ENCODE peak calls at places on chromosomes 5 and 9, in eight cellular contexts. C is fibroblast of villous mesenchyme; D is omental fat pad; L is mesenteric fat pad; B is naive B cell; J is AG08396; H is fibroblast of mammary gland; M is CD4-positive, alpha-beta memory T cell. R is an unnamed sample.

GRCh38 chr9:14347408-14348224 is 33.7 kb upstream of the NFIB start:
- DNase-seq in C (peak), D (no peak), L (no peak), B (no peak), J (no peak), H (no peak), M (no peak), R (no peak)

GRCh38 chr5:148799737-148800527 is 26.5 kb upstream of the ADRB2 start:
- DNase-seq in C (no peak), D (no peak), L (no peak), B (no peak), J (no peak), H (no peak), M (no peak), R (no peak)

GRCh38 chr9:107243757-107244156 is 39.3 kb upstream of the RAD23B start:
- DNase-seq in C (peak), D (no peak), L (no peak), B (no peak), J (peak), H (peak), M (no peak), R (no peak)

GRCh38 chr5:5380298-5380697 is 42.2 kb upstream of the ICE1 start:
- DNase-seq in C (no peak), D (no peak), L (no peak), B (no peak), J (no peak), H (no peak), M (no peak), R (no peak)

GRCh38 chr5:173775692-173776135 is 112.4 kb upstream of the CPEB4 start:
- DNase-seq in C (no peak), D (no peak), L (no peak), B (no peak), J (no peak), H (no peak), M (no peak), R (no peak)

GRCh38 chr9:78280982-78281668 is 15.8 kb upstream of the PSAT1 start:
- DNase-seq in C (peak), D (peak), L (no peak), B (no peak), J (peak), H (peak), M (no peak), R (no peak)

GRCh38 chr9:74555015-74555414 is 57.9 kb downstream of the RORB start:
- DNase-seq in C (peak), D (no peak), L (no peak), B (no peak), J (no peak), H (no peak), M (no peak), R (no peak)

GRCh38 chr5:142981886-142982820 is 212.0 kb downstream of the ARHGAP26 start:
- DNase-seq in C (peak), D (no peak), L (no peak), B (no peak), J (peak), H (peak), M (no peak), R (no peak)

GRCh38 chr9:130842547-130842946 is 7.5 kb downstream of the ABL1 start:
- DNase-seq in C (no peak), D (no peak), L (no peak), B (no peak), J (no peak), H (no peak), M (no peak), R (no peak)

GRCh38 chr5:57895766-57896165 is 413.2 kb upstream of the ACTBL2 start:
- DNase-seq in C (no peak), D (no peak), L (no peak), B (no peak), J (no peak), H (no peak), M (no peak), R (no peak)

GRCh38 chr5:140228364-140228837 is 53.4 kb downstream of the CYSTM1 start:
- DNase-seq in C (no peak), D (no peak), L (no peak), B (no peak), J (no peak), H (no peak), M (no peak), R (no peak)

GRCh38 chr9:94987731-94988130 is 261.2 kb downstream of the AOPEP start:
- DNase-seq in C (no peak), D (no peak), L (no peak), B (no peak), J (no peak), H (no peak), M (no peak), R (no peak)

GRCh38 chr5:160245506-160246100 is 16.3 kb downstream of the FABP6 start:
- DNase-seq in C (no peak), D (no peak), L (no peak), B (no peak), J (no peak), H (no peak), M (no peak), R (no peak)

GRCh38 chr5:150161242-150162141 is 5.1 kb upstream of the CDX1 start:
- DNase-seq in C (peak), D (peak), L (no peak), B (peak), J (peak), H (peak), M (peak), R (no peak)

GRCh38 chr5:66713998-66714397 is 117.8 kb downstream of the MAST4 start:
- DNase-seq in C (peak), D (no peak), L (no peak), B (no peak), J (no peak), H (peak), M (no peak), R (no peak)

GRCh38 chr9:75892168-75892901 is 1.9 kb downstream of the PCSK5 start:
- DNase-seq in C (no peak), D (no peak), L (peak), B (no peak), J (peak), H (peak), M (no peak), R (no peak)

GRCh38 chr5:95800553-95800952 is 22.0 kb downstream of the GLRX start:
- DNase-seq in C (no peak), D (no peak), L (no peak), B (no peak), J (no peak), H (no peak), M (no peak), R (no peak)

GRCh38 chr5:31617867-31618266 is 21.1 kb upstream of the PDZD2 start:
- DNase-seq in C (no peak), D (no peak), L (no peak), B (no peak), J (no peak), H (no peak), M (no peak), R (no peak)

R was measured in GM12864.